ENCODE peak calls at places on chromosome 17, in ten cellular contexts. J is stimulated activated CD8-positive, alpha-beta memory T cell treated with anti-CD3 and anti-CD28 coated beads, Interleukin-15, amount 100 ng/mL, for 1 hour; S is OCI-M1; D is stimulated activated CD4-positive, alpha-beta T cell treated with anti-CD3 and anti-CD28 coated beads, Interleukin-12 subunit alpha, Interleukin-12 subunit beta, amount 100 ng/mL, for 48 hours; T is HCT116; G is GM12892; B is DMS153; E is hypothalamus; C is T-cell; Y is NCI-H524. Q is an unnamed sample.

GRCh38 chr17:1673041-1673790 is 11.5 kb downstream of the PRPF8 start:
- DNase-seq in J (no peak), S (no peak), D (no peak), T (no peak), G (no peak), B (no peak), E (no peak), C (no peak), Y (no peak), Q (no peak)

GRCh38 chr17:77304746-77305473 is 164.1 kb downstream of the SEC14L1 start:
- DNase-seq in J (no peak), S (no peak), D (no peak), T (no peak), G (no peak), B (no peak), E (no peak), C (no peak), Y (no peak), Q (no peak)

GRCh38 chr17:70767102-70767701 is 597.9 kb downstream of the KCNJ2 start:
- DNase-seq in J (no peak), S (peak), D (no peak), T (peak), G (no peak), B (no peak), E (no peak), C (no peak), Y (peak), Q (no peak)

GRCh38 chr17:31915456-31916100 is 14.1 kb upstream of the UTP6 start:
- DNase-seq in J (no peak), S (no peak), D (no peak), T (no peak), G (no peak), B (no peak), E (no peak), C (no peak), Y (no peak), Q (no peak)

GRCh38 chr17:17987187-17987896 is 14.7 kb downstream of the DRC3 start:
- DNase-seq in J (no peak), S (no peak), D (no peak), T (no peak), G (no peak), B (no peak), E (no peak), C (no peak), Y (no peak), Q (no peak)

GRCh38 chr17:48132375-48132774 is 24.8 kb downstream of the SNX11 start:
- DNase-seq in J (no peak), S (no peak), D (no peak), T (no peak), G (no peak), B (no peak), E (no peak), C (no peak), Y (no peak), Q (no peak)

GRCh38 chr17:50345443-50346312 is at the start of gene XYLT2:
- DNase-seq in J (peak), S (peak), D (peak), T (peak), G (peak), B (peak), E (peak), C (peak), Y (peak), Q (peak)

GRCh38 chr17:49520386-49521087 is 25.4 kb downstream of the NGFR start:
- DNase-seq in J (no peak), S (no peak), D (no peak), T (no peak), G (no peak), B (no peak), E (no peak), C (no peak), Y (no peak), Q (no peak)

GRCh38 chr17:13647551-13647950 is 45.8 kb upstream of the HS3ST3A1 start:
- DNase-seq in J (no peak), S (no peak), D (no peak), T (no peak), G (no peak), B (no peak), E (no peak), C (no peak), Y (no peak), Q (no peak)

GRCh38 chr17:3802461-3803307 is 1.7 kb upstream of the ITGAE start:
- DNase-seq in J (no peak), S (no peak), D (no peak), T (no peak), G (no peak), B (no peak), E (no peak), C (no peak), Y (no peak), Q (no peak)

GRCh38 chr17:50062323-50063243 is 6.7 kb downstream of the ITGA3 start:
- DNase-seq in J (no peak), S (no peak), D (no peak), T (peak), G (no peak), B (peak), E (no peak), C (no peak), Y (no peak), Q (no peak)

GRCh38 chr17:29592850-29593545 is at the start of gene ANKRD13B:
- DNase-seq in J (no peak), S (peak), D (no peak), T (no peak), G (no peak), B (peak), E (peak), C (no peak), Y (peak), Q (no peak)

GRCh38 chr17:4480929-4481898 is 17.5 kb upstream of the SPNS2 start:
- DNase-seq in J (no peak), S (peak), D (no peak), T (no peak), G (peak), B (no peak), E (no peak), C (peak), Y (peak), Q (peak)

GRCh38 chr17:44362964-44363612 is 565 bp downstream of the FAM171A2 start:
- DNase-seq in J (no peak), S (peak), D (no peak), T (no peak), G (peak), B (no peak), E (no peak), C (no peak), Y (no peak), Q (no peak)

GRCh38 chr17:61504697-61505096 is 52.5 kb downstream of the TBX4 start:
- DNase-seq in J (no peak), S (no peak), D (no peak), T (no peak), G (no peak), B (no peak), E (no peak), C (no peak), Y (no peak), Q (no peak)